ENCODE peak calls at places on chromosomes 13 and 19, in eight cellular contexts. J, W, F, L, Q, Z, Y and S are unnamed samples.

GRCh38 chr13:24670927-24671326 is 9.3 kb upstream of the ATP12A start:
- DNase-seq in J (peak; percentile 62), W (no peak), F (peak; percentile 9), L (no peak), Q (no peak), Z (peak; percentile 20), Y (no peak), S (no peak)

GRCh38 chr19:4829001-4829712 is 2.4 kb downstream of the TICAM1 start:
- DNase-seq in J (peak; percentile 67), W (no peak), F (no peak), L (no peak), Q (no peak), Z (no peak), Y (no peak), S (no peak)

GRCh38 chr13:28744091-28744536 is 25.3 kb upstream of the SLC46A3 start:
- DNase-seq in J (no peak), W (no peak), F (peak; percentile 80), L (no peak), Q (peak; percentile 11), Z (peak; percentile 85), Y (no peak), S (no peak)

GRCh38 chr19:1123381-1123780 is 19.6 kb downstream of the GPX4 start:
- DNase-seq in J (no peak), W (no peak), F (no peak), L (no peak), Q (no peak), Z (no peak), Y (no peak), S (no peak)

GRCh38 chr19:48997972-48998371 is 4.3 kb downstream of the RUVBL2 start:
- DNase-seq in J (peak; percentile 76), W (no peak), F (peak; percentile 66), L (no peak), Q (no peak), Z (peak; percentile 75), Y (no peak), S (no peak)

GRCh38 chr13:51380269-51380668 is 40.8 kb downstream of the SERPINE3 start:
- DNase-seq in J (no peak), W (no peak), F (peak; percentile 39), L (no peak), Q (no peak), Z (peak; percentile 75), Y (no peak), S (no peak)

GRCh38 chr19:31470229-31470939 is 121.1 kb upstream of the TSHZ3 start:
- DNase-seq in J (no peak), W (no peak), F (no peak), L (no peak), Q (no peak), Z (no peak), Y (no peak), S (no peak)

GRCh38 chr13:41864658-41865057 is 96.3 kb downstream of the VWA8 start:
- DNase-seq in J (no peak), W (no peak), F (no peak), L (no peak), Q (no peak), Z (peak; percentile 64), Y (no peak), S (no peak)

GRCh38 chr13:107866666-107867623 is 348.4 kb downstream of the LIG4 start:
- DNase-seq in J (no peak), W (no peak), F (no peak), L (no peak), Q (no peak), Z (peak; percentile 59), Y (no peak), S (no peak)

GRCh38 chr13:61024046-61024445 is 391.6 kb downstream of the PCDH20 start:
- DNase-seq in J (no peak), W (no peak), F (no peak), L (no peak), Q (no peak), Z (no peak), Y (no peak), S (no peak)

GRCh38 chr13:65926750-65927171 is 1303.4 kb downstream of the PCDH9 start:
- DNase-seq in J (peak; percentile 20), W (peak; percentile 13), F (no peak), L (peak; percentile 38), Q (peak; percentile 11), Z (no peak), Y (peak; percentile 66), S (no peak)
- H3K4me3 ChIP-seq in J (no peak overlapping the region), W (no peak overlapping the region), F (no peak overlapping the region), L (peak overlapping the region; percentile 18), Q (no peak overlapping the region), Z (no peak overlapping the region), Y (no peak overlapping the region), S (no peak overlapping the region)

GRCh38 chr13:97142452-97142851 is 79.7 kb upstream of the MBNL2 start:
- DNase-seq in J (peak; percentile 77), W (peak; percentile 19), F (peak; percentile 21), L (peak; percentile 26), Q (peak; percentile 12), Z (peak; percentile 31), Y (no peak), S (peak; percentile 75)

GRCh38 chr13:97139704-97140103 is 82.4 kb upstream of the MBNL2 start:
- DNase-seq in J (no peak), W (no peak), F (no peak), L (no peak), Q (no peak), Z (no peak), Y (no peak), S (no peak)

GRCh38 chr13:97145057-97145456 is 77.1 kb upstream of the MBNL2 start:
- DNase-seq in J (no peak), W (no peak), F (no peak), L (no peak), Q (no peak), Z (no peak), Y (no peak), S (no peak)

GRCh38 chr13:97140611-97141010 is 81.5 kb upstream of the MBNL2 start:
- DNase-seq in J (no peak), W (no peak), F (peak; percentile 13), L (no peak), Q (no peak), Z (peak; percentile 33), Y (no peak), S (no peak)

GRCh38 chr13:97141564-97142005 is 80.5 kb upstream of the MBNL2 start:
- DNase-seq in J (peak; percentile 91), W (no peak), F (peak; percentile 89), L (no peak), Q (peak; percentile 18), Z (peak; percentile 89), Y (no peak), S (peak; percentile 75)
- H3K4me3 ChIP-seq in J (peak overlapping the region; percentile 25), W (peak overlapping the region; percentile 40), F (no peak overlapping the region), L (peak overlapping the region; percentile 52), Q (peak overlapping the region; percentile 21), Z (peak overlapping the region; percentile 10), Y (no peak overlapping the region), S (no peak overlapping the region)

GRCh38 chr13:78601124-78601885 is 2.0 kb downstream of the POU4F1 start:
- DNase-seq in J (no peak), W (no peak), F (no peak), L (no peak), Q (no peak), Z (no peak), Y (no peak), S (no peak)

GRCh38 chr13:78604782-78605611 is 1.6 kb upstream of the POU4F1 start:
- DNase-seq in J (no peak), W (no peak), F (no peak), L (no peak), Q (no peak), Z (no peak), Y (no peak), S (no peak)

GRCh38 chr13:78602561-78603239 is 652 bp downstream of the POU4F1 start:
- DNase-seq in J (no peak), W (no peak), F (no peak), L (no peak), Q (no peak), Z (no peak), Y (peak; percentile 66), S (no peak)

GRCh38 chr13:78601886-78602560 is 1.3 kb downstream of the POU4F1 start:
- DNase-seq in J (no peak), W (no peak), F (no peak), L (no peak), Q (no peak), Z (no peak), Y (no peak), S (no peak)

GRCh38 chr13:78603240-78603947 is at the start of gene POU4F1:
- DNase-seq in J (peak; percentile 62), W (no peak), F (no peak), L (peak; percentile 17), Q (no peak), Z (no peak), Y (peak; percentile 77), S (no peak)
- H3K4me3 ChIP-seq in J (peak within 1 kb of the TSS; percentile 32), W (peak within 1 kb of the TSS; percentile 51), F (peak within 1 kb of the TSS; percentile 30), L (peak within 1 kb of the TSS; percentile 56), Q (peak within 1 kb of the TSS; percentile 49), Z (no peak within 1 kb of the TSS), Y (no peak within 1 kb of the TSS), S (no peak within 1 kb of the TSS)

GRCh38 chr13:114062754-114063153 is 69.7 kb downstream of the RASA3 start:
- DNase-seq in J (no peak), W (no peak), F (no peak), L (no peak), Q (no peak), Z (no peak), Y (no peak), S (no peak)

GRCh38 chr13:114065926-114066774 is 66.3 kb downstream of the RASA3 start:
- DNase-seq in J (no peak), W (no peak), F (no peak), L (no peak), Q (peak; percentile 38), Z (no peak), Y (no peak), S (no peak)

GRCh38 chr13:114065141-114065925 is 67.1 kb downstream of the RASA3 start:
- DNase-seq in J (peak; percentile 68), W (peak; percentile 88), F (peak; percentile 94), L (peak; percentile 83), Q (peak; percentile 84), Z (peak; percentile 99), Y (peak; percentile 95), S (peak; percentile 93)

GRCh38 chr13:114063545-114064515 is 68.6 kb downstream of the RASA3 start:
- DNase-seq in J (no peak), W (peak; percentile 48), F (no peak), L (peak; percentile 63), Q (peak; percentile 34), Z (peak; percentile 62), Y (peak; percentile 91), S (peak; percentile 63)

GRCh38 chr13:114064516-114065140 is 67.8 kb downstream of the RASA3 start:
- DNase-seq in J (no peak), W (no peak), F (no peak), L (peak; percentile 28), Q (peak; percentile 41), Z (peak; percentile 60), Y (no peak), S (peak; percentile 48)
- H3K4me3 ChIP-seq in J (peak overlapping the region; percentile 19), W (peak overlapping the region; percentile 51), F (peak overlapping the region; percentile 36), L (peak overlapping the region; percentile 59), Q (peak overlapping the region; percentile 42), Z (peak overlapping the region; percentile 43), Y (peak overlapping the region; percentile 2), S (peak overlapping the region; percentile 38)

GRCh38 chr13:75088915-75089314 is 393.1 kb downstream of the TBC1D4 start:
- DNase-seq in J (no peak), W (no peak), F (no peak), L (no peak), Q (no peak), Z (no peak), Y (no peak), S (no peak)
- H3K4me3 ChIP-seq in J (no peak overlapping the region), W (no peak overlapping the region), F (no peak overlapping the region), L (no peak overlapping the region), Q (no peak overlapping the region), Z (no peak overlapping the region), Y (no peak overlapping the region), S (no peak overlapping the region)

GRCh38 chr13:113421673-113422270 is 31.5 kb downstream of the ADPRHL1 start:
- DNase-seq in J (no peak), W (no peak), F (no peak), L (no peak), Q (no peak), Z (peak; percentile 55), Y (peak; percentile 64), S (no peak)
- H3K4me3 ChIP-seq in J (no peak overlapping the region), W (no peak overlapping the region), F (no peak overlapping the region), L (no peak overlapping the region), Q (no peak overlapping the region), Z (no peak overlapping the region), Y (no peak overlapping the region), S (no peak overlapping the region)